ENCODE peak calls at places on chromosomes 2 and 18, in nine cellular contexts. Y is AG04450, C is BE2C, R is fibroblast of mammary gland, E is transverse colon, F is LoVo, N is nucleus accumbens, J is cardiac muscle cell, W is GDM1. U is an unnamed sample.

GRCh38 chr2:168552450-168552856 is 96.4 kb downstream of the CERS6 start:
- DNase-seq in E (no peak), R (no peak), W (no peak), N (no peak), C (no peak), F (no peak), Y (no peak), J (no peak), U (no peak)

GRCh38 chr18:5630057-5630765 is 86.4 kb upstream of the EPB41L3 start:
- DNase-seq in E (peak), N (no peak), C (peak), Y (no peak), R (no peak), F (peak), J (peak), W (no peak), U (no peak)

GRCh38 chr2:51013870-51014526 is 17.9 kb downstream of the NRXN1 start:
- DNase-seq in J (no peak), Y (no peak), C (no peak), R (no peak), F (no peak), N (no peak), W (no peak), E (no peak), U (no peak)

GRCh38 chr18:5519448-5520362 is 24.1 kb downstream of the EPB41L3 start:
- DNase-seq in R (peak), E (no peak), C (no peak), N (no peak), W (no peak), Y (no peak), F (no peak), J (peak), U (peak)

GRCh38 chr2:113406114-113406513 is 31.4 kb upstream of the ZNG1B start:
- DNase-seq in Y (no peak), J (no peak), E (peak), W (no peak), R (no peak), F (no peak), C (no peak), N (no peak), U (no peak)

GRCh38 chr2:150507071-150507470 is 19.6 kb upstream of the RND3 start:
- DNase-seq in F (no peak), W (no peak), J (no peak), C (no peak), E (no peak), Y (no peak), N (no peak), R (no peak), U (no peak)

GRCh38 chr2:42673989-42674564 is 89.9 kb downstream of the OXER1 start:
- DNase-seq in W (no peak), E (no peak), F (no peak), C (no peak), J (no peak), N (no peak), R (no peak), Y (no peak), U (no peak)

GRCh38 chr2:221715783-221716386 is 143.8 kb upstream of the EPHA4 start:
- DNase-seq in N (no peak), W (no peak), Y (no peak), F (no peak), J (no peak), R (no peak), C (no peak), E (no peak), U (no peak)

GRCh38 chr2:85773692-85774091 is 19.9 kb downstream of the ATOH8 start:
- DNase-seq in F (no peak), W (no peak), J (no peak), N (no peak), C (peak), Y (no peak), E (no peak), R (no peak), U (no peak)

GRCh38 chr2:172299741-172300140 is 127.6 kb upstream of the ITGA6 start:
- DNase-seq in C (no peak), E (peak), Y (peak), R (peak), N (no peak), W (no peak), J (peak), F (peak), U (no peak)

GRCh38 chr2:240285725-240286124 is 145.3 kb upstream of the OTOS start:
- DNase-seq in C (no peak), W (no peak), E (no peak), R (no peak), N (no peak), Y (no peak), J (no peak), F (no peak), U (no peak)

GRCh38 chr2:203097735-203098134 is 83.1 kb downstream of the NBEAL1 start:
- DNase-seq in R (peak), N (no peak), J (peak), W (no peak), C (peak), E (no peak), F (no peak), Y (no peak), U (no peak)

GRCh38 chr2:135685361-135685760 is 56.3 kb upstream of the UBXN4 start:
- DNase-seq in N (no peak), C (no peak), Y (no peak), E (no peak), R (peak), J (peak), F (no peak), W (no peak), U (peak)

GRCh38 chr2:53827398-53828175 is 32.2 kb downstream of the GPR75 start:
- DNase-seq in R (no peak), Y (no peak), W (no peak), C (no peak), F (no peak), E (no peak), N (no peak), J (no peak), U (no peak)

GRCh38 chr2:101921319-101921960 is 70.3 kb upstream of the IL1R2 start:
- DNase-seq in R (no peak), F (no peak), E (no peak), N (no peak), J (no peak), Y (no peak), W (peak), C (no peak), U (no peak)

GRCh38 chr2:55519908-55520885 is 679 bp downstream of the CFAP36 start:
- DNase-seq in Y (no peak), W (no peak), E (peak), C (no peak), R (peak), N (peak), J (peak), F (peak), U (peak)

GRCh38 chr2:122390406-122390805 is 635.0 kb downstream of the TSN start:
- DNase-seq in R (no peak), F (peak), J (peak), C (no peak), Y (no peak), N (no peak), W (no peak), E (peak), U (no peak)

GRCh38 chr18:67730884-67731283 is 214.4 kb upstream of the DSEL start:
- DNase-seq in E (no peak), R (peak), C (no peak), N (no peak), W (no peak), F (no peak), J (peak), Y (peak), U (peak)

GRCh38 chr2:43233218-43234212 is 7.1 kb upstream of the ZFP36L2 start:
- DNase-seq in C (no peak), Y (no peak), E (no peak), N (no peak), F (no peak), W (no peak), J (no peak), R (no peak), U (no peak)

GRCh38 chr2:8692783-8693768 is 11.2 kb downstream of the ID2 start:
- DNase-seq in W (no peak), Y (no peak), F (peak), N (no peak), E (peak), R (no peak), J (no peak), C (peak), U (no peak)

GRCh38 chr2:54103454-54104314 is 11.7 kb upstream of the ACYP2 start:
- DNase-seq in C (peak), R (peak), W (peak), E (peak), J (peak), Y (no peak), F (peak), N (no peak), U (peak)

GRCh38 chr18:10046178-10046807 is 132.5 kb downstream of the VAPA start:
- DNase-seq in Y (no peak), N (no peak), C (no peak), F (no peak), R (no peak), J (no peak), W (no peak), E (no peak), U (no peak)

GRCh38 chr2:106193491-106193976 is 567 bp downstream of the UXS1 start:
- DNase-seq in C (peak), Y (no peak), F (peak), E (peak), W (no peak), J (no peak), R (no peak), N (no peak), U (no peak)